ENCODE peak calls at places on chromosomes 2 and 18, in five cellular contexts. E is heart left ventricle, T is uterus, X is left ventricle myocardium inferior, P is H9. Y is an unnamed sample.

GRCh38 chr2:196166876-196167275 is 4.5 kb downstream of the STK17B start:
- DNase-seq in E (no peak), T (no peak), X (no peak), P (no peak), Y (no peak)

GRCh38 chr18:74493689-74494088 is 2.5 kb upstream of the CNDP2 start:
- DNase-seq in E (no peak), T (no peak), X (no peak), P (peak; percentile 65), Y (no peak)

GRCh38 chr2:240300261-240300821 is 135.1 kb upstream of the GPC1 start:
- DNase-seq in E (no peak), T (no peak), X (no peak), P (peak; percentile 27), Y (no peak)

GRCh38 chr18:78619854-78620253 is 359.8 kb upstream of the SALL3 start:
- DNase-seq in E (no peak), T (no peak), X (no peak), P (peak; percentile 36), Y (no peak)

GRCh38 chr2:26653207-26654060 is 12.3 kb upstream of the CIB4 start:
- DNase-seq in E (no peak), T (no peak), X (no peak), P (peak; percentile 25), Y (no peak)

GRCh38 chr2:38601463-38602135 is 1.1 kb downstream of the HNRNPLL start:
- DNase-seq in E (no peak), T (no peak), X (no peak), P (no peak), Y (no peak)

GRCh38 chr2:44623622-44624351 is 262.0 kb downstream of the CAMKMT start:
- DNase-seq in E (no peak), T (no peak), X (no peak), P (no peak), Y (no peak)

GRCh38 chr2:174153757-174154680 is 94.3 kb downstream of the OLA1 start:
- DNase-seq in E (no peak), T (no peak), X (no peak), P (no peak), Y (no peak)

GRCh38 chr2:157874278-157874825 is 1.8 kb downstream of the ACVR1 start:
- DNase-seq in E (peak; percentile 37), T (peak; percentile 25), X (peak; percentile 31), P (no peak), Y (no peak)

GRCh38 chr2:25207078-25207545 is 38.7 kb upstream of the POMC start:
- DNase-seq in E (no peak), T (no peak), X (no peak), P (peak; percentile 60), Y (peak; percentile 34)

GRCh38 chr2:47034973-47035609 is 119.5 kb upstream of the MCFD2 start:
- DNase-seq in E (peak; percentile 66), T (peak; percentile 43), X (peak; percentile 49), P (no peak), Y (peak; percentile 79)

GRCh38 chr18:28149810-28150420 is 27.0 kb downstream of the CDH2 start:
- DNase-seq in E (no peak), T (no peak), X (peak; percentile 37), P (no peak), Y (no peak)

GRCh38 chr18:58023108-58023507 is 20.9 kb upstream of the NEDD4L start:
- DNase-seq in E (no peak), T (no peak), X (no peak), P (no peak), Y (no peak)

GRCh38 chr2:102968375-102968774 is 206.5 kb downstream of the TMEM182 start:
- DNase-seq in E (no peak), T (no peak), X (no peak), P (no peak), Y (no peak)

GRCh38 chr2:162011718-162012564 is 62.1 kb downstream of the DPP4 start:
- DNase-seq in E (no peak), T (no peak), X (no peak), P (no peak), Y (no peak)

GRCh38 chr18:58266291-58266690 is 222.3 kb downstream of the NEDD4L start:
- DNase-seq in E (no peak), T (no peak), X (no peak), P (no peak), Y (no peak)

GRCh38 chr2:160667811-160668210 is 174.2 kb upstream of the RBMS1 start:
- DNase-seq in E (no peak), T (no peak), X (no peak), P (no peak), Y (no peak)

GRCh38 chr2:119853777-119854399 is 94.2 kb downstream of the PTPN4 start:
- DNase-seq in E (no peak), T (no peak), X (no peak), P (peak; percentile 64), Y (no peak)

GRCh38 chr18:62282188-62282629 is 42.9 kb upstream of the TNFRSF11A start:
- DNase-seq in E (no peak), T (no peak), X (no peak), P (no peak), Y (no peak)

GRCh38 chr2:223860809-223861738 is 23.7 kb upstream of the AP1S3 start:
- DNase-seq in E (no peak), T (no peak), X (no peak), P (no peak), Y (no peak)

GRCh38 chr18:29712785-29713184 is 1329.8 kb downstream of the DSC3 start:
- DNase-seq in E (no peak), T (no peak), X (no peak), P (no peak), Y (no peak)

GRCh38 chr2:2830576-2830975 is 499.5 kb upstream of the MYT1L start:
- DNase-seq in E (peak; percentile 7), T (no peak), X (no peak), P (peak; percentile 4), Y (no peak)

GRCh38 chr2:188114014-188114413 is 177.7 kb upstream of the GULP1 start:
- DNase-seq in E (no peak), T (no peak), X (no peak), P (no peak), Y (no peak)

GRCh38 chr2:70785137-70785911 is 5.1 kb downstream of the FIGLA start:
- DNase-seq in E (no peak), T (no peak), X (no peak), P (peak; percentile 62), Y (no peak)

GRCh38 chr2:37802106-37802791 is 122.8 kb upstream of the RMDN2 start:
- DNase-seq in E (no peak), T (no peak), X (no peak), P (no peak), Y (no peak)

GRCh38 chr18:39435986-39436385 is 1870.4 kb upstream of the CELF4 start:
- DNase-seq in E (no peak), T (no peak), X (no peak), P (no peak), Y (no peak)

GRCh38 chr2:15243762-15244161 is 317.4 kb downstream of the NBAS start:
- DNase-seq in E (no peak), T (no peak), X (no peak), P (no peak), Y (no peak)

GRCh38 chr2:224083631-224084030 is 44.5 kb upstream of the SERPINE2 start:
- DNase-seq in E (no peak), T (no peak), X (no peak), P (no peak), Y (no peak)

GRCh38 chr2:37645363-37645762 is 26.1 kb downstream of the CDC42EP3 start:
- DNase-seq in E (no peak), T (no peak), X (no peak), P (no peak), Y (no peak)

GRCh38 chr2:164567335-164567989 is 53.8 kb downstream of the GRB14 start:
- DNase-seq in E (no peak), T (no peak), X (no peak), P (no peak), Y (no peak)
- H3K27ac ChIP-seq in E (no peak overlapping the region), T (no peak overlapping the region), X (no peak overlapping the region), P (no peak overlapping the region), Y (no peak overlapping the region)

GRCh38 chr2:128798502-128799283 is 480.0 kb upstream of the HS6ST1 start:
- DNase-seq in E (peak; percentile 7), T (no peak), X (no peak), P (peak; percentile 14), Y (no peak)
- H3K27ac ChIP-seq in E (no peak overlapping the region), T (no peak overlapping the region), X (no peak overlapping the region), P (no peak overlapping the region), Y (no peak overlapping the region)

GRCh38 chr18:7566587-7567486 is at the start of gene PTPRM:
- DNase-seq in E (peak; percentile 93), T (peak; percentile 86), X (peak; percentile 93), P (peak; percentile 71), Y (peak; percentile 93)
- H3K27ac ChIP-seq in E (peak within 1 kb of the TSS; percentile 95), T (peak within 1 kb of the TSS; percentile 93), X (peak within 1 kb of the TSS; percentile 100), P (no peak within 1 kb of the TSS), Y (peak within 1 kb of the TSS; percentile 99)

DNA sequence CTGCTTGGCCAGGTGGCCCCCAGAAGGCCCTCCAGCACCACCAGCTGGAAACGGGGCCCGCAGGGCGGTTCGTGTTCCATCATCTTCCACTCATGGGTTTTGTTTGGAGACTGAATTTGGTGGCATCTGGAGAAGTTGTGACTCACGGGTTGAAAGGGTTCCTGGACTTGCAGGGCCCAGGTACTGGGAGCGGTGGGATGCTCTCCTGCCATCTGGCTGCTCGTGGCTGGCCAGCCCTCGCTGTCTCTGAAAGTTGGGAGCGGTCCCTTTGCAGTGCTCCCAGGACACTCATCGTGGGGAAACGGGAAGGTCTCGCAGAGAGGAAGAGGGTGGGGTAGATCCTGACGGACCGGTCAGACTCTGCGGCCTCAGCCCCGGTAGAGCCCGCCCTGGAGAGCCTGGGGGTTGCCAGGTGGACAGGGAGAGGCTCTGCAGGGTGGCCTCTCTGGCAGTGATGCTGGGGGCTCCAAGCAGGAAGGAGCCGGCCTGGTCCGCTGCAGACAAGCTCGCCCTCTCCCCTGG is 47.5 kb downstream of the TWIST2 start:
- DNase-seq in E (no peak), T (no peak), X (no peak), P (no peak), Y (no peak)
- H3K27ac ChIP-seq in E (no peak overlapping the region), T (peak overlapping the region; percentile 57), X (peak overlapping the region; percentile 57), P (no peak overlapping the region), Y (no peak overlapping the region)

GRCh38 chr18:44916429-44917183 is 235.9 kb downstream of the SETBP1 start:
- DNase-seq in E (no peak), T (no peak), X (no peak), P (no peak), Y (no peak)
- H3K27ac ChIP-seq in E (no peak overlapping the region), T (peak overlapping the region; percentile 65), X (no peak overlapping the region), P (no peak overlapping the region), Y (peak overlapping the region; percentile 84)

DNA sequence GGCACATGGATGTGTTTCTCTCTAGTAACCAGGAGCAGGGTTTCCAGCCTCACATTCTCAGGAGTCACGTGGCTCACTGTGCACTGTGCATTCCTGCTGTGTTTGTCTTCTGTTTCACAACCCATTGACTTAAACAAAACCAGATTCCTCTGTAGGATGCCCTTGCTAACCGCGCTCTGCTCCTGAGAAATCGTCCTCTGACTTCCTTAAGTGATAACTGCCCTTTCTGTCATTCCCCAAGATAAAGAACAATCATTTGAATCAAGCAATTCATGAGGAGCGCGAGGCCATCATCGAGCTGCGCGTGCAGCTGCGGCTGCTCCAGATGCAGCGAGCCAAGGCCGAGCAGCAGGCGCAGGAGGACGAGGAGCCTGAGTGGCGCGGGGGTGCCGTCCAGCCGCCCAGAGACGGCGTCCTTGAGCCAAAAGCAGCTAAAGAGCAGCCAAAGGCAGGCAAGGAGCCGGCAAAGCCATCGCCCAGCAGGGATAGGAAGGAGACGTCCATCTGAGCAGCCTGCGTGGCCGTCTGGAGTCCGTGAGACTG is 60.2 kb downstream of the RALBP1 start:
- DNase-seq in E (no peak), T (peak; percentile 28), X (no peak), P (no peak), Y (peak; percentile 85)
- H3K27ac ChIP-seq in E (no peak overlapping the region), T (peak overlapping the region; percentile 49), X (no peak overlapping the region), P (no peak overlapping the region), Y (peak overlapping the region; percentile 0)

Y was measured in aorta.